ENCODE peak calls at places on chromosomes 3 and 15, in ten cellular contexts. One of them, this sample, is unnamed.
A peak's percentile ranks its signal among the peaks of the same experiment; 100 is the strongest.

GRCh38 chr3:182837855-182838454 is 44.7 kb downstream of the ATP11B start:
- DNase-seq in NCI-H460: peak; percentile 2
- DNase-seq in amniotic stem cell: no peak
- DNase-seq in stimulated activated CD4-positive, alpha-beta T cell treated with anti-CD3 and anti-CD28 coated beads, TNF-alpha, amount 100 ng/mL, for 1 hour: no peak
- DNase-seq in HTR-8/SVneo: no peak
- DNase-seq in ELR: peak; percentile 64
- DNase-seq in islet precursor cell: no peak
- DNase-seq in activated naive CD4-positive, alpha-beta T cell treated with anti-CD3 and anti-CD28 coated beads, Interleukin-2, amount 50 U/mL, for 16 hours: no peak
- DNase-seq in activated T-cell treated with anti-CD3 and anti-CD28 coated beads for 24 hours: no peak
- DNase-seq in CD4-positive, CD25-positive, alpha-beta regulatory T cell: no peak
- DNase-seq in this sample: peak; percentile 44

GRCh38 chr3:124217542-124217941 is 225.6 kb upstream of the ROPN1 start:
- DNase-seq in stimulated activated CD4-positive, alpha-beta T cell treated with anti-CD3 and anti-CD28 coated beads, TNF-alpha, amount 100 ng/mL, for 1 hour: no peak
- DNase-seq in CD4-positive, CD25-positive, alpha-beta regulatory T cell: no peak
- DNase-seq in activated naive CD4-positive, alpha-beta T cell treated with anti-CD3 and anti-CD28 coated beads, Interleukin-2, amount 50 U/mL, for 16 hours: no peak
- DNase-seq in activated T-cell treated with anti-CD3 and anti-CD28 coated beads for 24 hours: no peak
- DNase-seq in amniotic stem cell: peak; percentile 46
- DNase-seq in HTR-8/SVneo: peak; percentile 61
- DNase-seq in islet precursor cell: peak; percentile 89
- DNase-seq in NCI-H460: peak; percentile 69
- DNase-seq in ELR: peak; percentile 63
- DNase-seq in this sample: peak; percentile 59

GRCh38 chr3:117104381-117104780 is 394.8 kb downstream of the TUSC7 start:
- DNase-seq in NCI-H460: no peak
- DNase-seq in activated naive CD4-positive, alpha-beta T cell treated with anti-CD3 and anti-CD28 coated beads, Interleukin-2, amount 50 U/mL, for 16 hours: no peak
- DNase-seq in stimulated activated CD4-positive, alpha-beta T cell treated with anti-CD3 and anti-CD28 coated beads, TNF-alpha, amount 100 ng/mL, for 1 hour: no peak
- DNase-seq in CD4-positive, CD25-positive, alpha-beta regulatory T cell: no peak
- DNase-seq in ELR: no peak
- DNase-seq in amniotic stem cell: no peak
- DNase-seq in HTR-8/SVneo: no peak
- DNase-seq in activated T-cell treated with anti-CD3 and anti-CD28 coated beads for 24 hours: no peak
- DNase-seq in islet precursor cell: no peak
- DNase-seq in this sample: no peak

GRCh38 chr3:52843116-52843865 is 8.5 kb upstream of the MUSTN1 start:
- DNase-seq in CD4-positive, CD25-positive, alpha-beta regulatory T cell: no peak
- DNase-seq in HTR-8/SVneo: no peak
- DNase-seq in activated naive CD4-positive, alpha-beta T cell treated with anti-CD3 and anti-CD28 coated beads, Interleukin-2, amount 50 U/mL, for 16 hours: no peak
- DNase-seq in ELR: no peak
- DNase-seq in activated T-cell treated with anti-CD3 and anti-CD28 coated beads for 24 hours: no peak
- DNase-seq in amniotic stem cell: no peak
- DNase-seq in NCI-H460: no peak
- DNase-seq in stimulated activated CD4-positive, alpha-beta T cell treated with anti-CD3 and anti-CD28 coated beads, TNF-alpha, amount 100 ng/mL, for 1 hour: no peak
- DNase-seq in islet precursor cell: no peak
- DNase-seq in this sample: peak; percentile 20

GRCh38 chr15:90011705-90012104 is 10.6 kb downstream of the ZNF710 start:
- DNase-seq in CD4-positive, CD25-positive, alpha-beta regulatory T cell: no peak
- DNase-seq in stimulated activated CD4-positive, alpha-beta T cell treated with anti-CD3 and anti-CD28 coated beads, TNF-alpha, amount 100 ng/mL, for 1 hour: no peak
- DNase-seq in NCI-H460: no peak
- DNase-seq in islet precursor cell: no peak
- DNase-seq in HTR-8/SVneo: no peak
- DNase-seq in activated T-cell treated with anti-CD3 and anti-CD28 coated beads for 24 hours: no peak
- DNase-seq in activated naive CD4-positive, alpha-beta T cell treated with anti-CD3 and anti-CD28 coated beads, Interleukin-2, amount 50 U/mL, for 16 hours: no peak
- DNase-seq in amniotic stem cell: no peak
- DNase-seq in ELR: no peak
- DNase-seq in this sample: no peak

GRCh38 chr3:161275919-161276318 is 54.8 kb downstream of the NMD3 start:
- DNase-seq in ELR: no peak
- DNase-seq in CD4-positive, CD25-positive, alpha-beta regulatory T cell: no peak
- DNase-seq in stimulated activated CD4-positive, alpha-beta T cell treated with anti-CD3 and anti-CD28 coated beads, TNF-alpha, amount 100 ng/mL, for 1 hour: no peak
- DNase-seq in islet precursor cell: no peak
- DNase-seq in HTR-8/SVneo: no peak
- DNase-seq in activated naive CD4-positive, alpha-beta T cell treated with anti-CD3 and anti-CD28 coated beads, Interleukin-2, amount 50 U/mL, for 16 hours: no peak
- DNase-seq in NCI-H460: no peak
- DNase-seq in activated T-cell treated with anti-CD3 and anti-CD28 coated beads for 24 hours: no peak
- DNase-seq in amniotic stem cell: no peak
- DNase-seq in this sample: peak; percentile 64

GRCh38 chr15:63331456-63331855 is 50.2 kb downstream of the CA12 start:
- DNase-seq in stimulated activated CD4-positive, alpha-beta T cell treated with anti-CD3 and anti-CD28 coated beads, TNF-alpha, amount 100 ng/mL, for 1 hour: no peak
- DNase-seq in activated T-cell treated with anti-CD3 and anti-CD28 coated beads for 24 hours: no peak
- DNase-seq in HTR-8/SVneo: no peak
- DNase-seq in ELR: peak; percentile 63
- DNase-seq in CD4-positive, CD25-positive, alpha-beta regulatory T cell: no peak
- DNase-seq in islet precursor cell: no peak
- DNase-seq in amniotic stem cell: no peak
- DNase-seq in activated naive CD4-positive, alpha-beta T cell treated with anti-CD3 and anti-CD28 coated beads, Interleukin-2, amount 50 U/mL, for 16 hours: no peak
- DNase-seq in NCI-H460: no peak
- DNase-seq in this sample: peak; percentile 93

GRCh38 chr3:188975612-188976314 is 196.0 kb upstream of the TPRG1 start:
- DNase-seq in NCI-H460: no peak
- DNase-seq in HTR-8/SVneo: no peak
- DNase-seq in CD4-positive, CD25-positive, alpha-beta regulatory T cell: no peak
- DNase-seq in stimulated activated CD4-positive, alpha-beta T cell treated with anti-CD3 and anti-CD28 coated beads, TNF-alpha, amount 100 ng/mL, for 1 hour: no peak
- DNase-seq in activated naive CD4-positive, alpha-beta T cell treated with anti-CD3 and anti-CD28 coated beads, Interleukin-2, amount 50 U/mL, for 16 hours: no peak
- DNase-seq in amniotic stem cell: no peak
- DNase-seq in islet precursor cell: no peak
- DNase-seq in ELR: no peak
- DNase-seq in activated T-cell treated with anti-CD3 and anti-CD28 coated beads for 24 hours: no peak
- DNase-seq in this sample: peak; percentile 86

GRCh38 chr3:158912188-158912587 is 110.3 kb downstream of the MFSD1 start:
- DNase-seq in stimulated activated CD4-positive, alpha-beta T cell treated with anti-CD3 and anti-CD28 coated beads, TNF-alpha, amount 100 ng/mL, for 1 hour: no peak
- DNase-seq in islet precursor cell: no peak
- DNase-seq in ELR: peak; percentile 32
- DNase-seq in activated T-cell treated with anti-CD3 and anti-CD28 coated beads for 24 hours: no peak
- DNase-seq in activated naive CD4-positive, alpha-beta T cell treated with anti-CD3 and anti-CD28 coated beads, Interleukin-2, amount 50 U/mL, for 16 hours: no peak
- DNase-seq in CD4-positive, CD25-positive, alpha-beta regulatory T cell: no peak
- DNase-seq in NCI-H460: no peak
- DNase-seq in HTR-8/SVneo: no peak
- DNase-seq in amniotic stem cell: no peak
- DNase-seq in this sample: no peak

GRCh38 chr15:31338318-31338878 is 11.8 kb downstream of the KLF13 start:
- DNase-seq in NCI-H460: no peak
- DNase-seq in stimulated activated CD4-positive, alpha-beta T cell treated with anti-CD3 and anti-CD28 coated beads, TNF-alpha, amount 100 ng/mL, for 1 hour: no peak
- DNase-seq in islet precursor cell: no peak
- DNase-seq in amniotic stem cell: no peak
- DNase-seq in activated naive CD4-positive, alpha-beta T cell treated with anti-CD3 and anti-CD28 coated beads, Interleukin-2, amount 50 U/mL, for 16 hours: no peak
- DNase-seq in CD4-positive, CD25-positive, alpha-beta regulatory T cell: no peak
- DNase-seq in HTR-8/SVneo: no peak
- DNase-seq in activated T-cell treated with anti-CD3 and anti-CD28 coated beads for 24 hours: no peak
- DNase-seq in ELR: no peak
- DNase-seq in this sample: no peak

GRCh38 chr15:101810905-101811304 is 1.1 kb upstream of the OR4F15 start:
- DNase-seq in amniotic stem cell: no peak
- DNase-seq in activated naive CD4-positive, alpha-beta T cell treated with anti-CD3 and anti-CD28 coated beads, Interleukin-2, amount 50 U/mL, for 16 hours: no peak
- DNase-seq in ELR: peak; percentile 34
- DNase-seq in NCI-H460: no peak
- DNase-seq in islet precursor cell: no peak
- DNase-seq in HTR-8/SVneo: peak; percentile 1
- DNase-seq in stimulated activated CD4-positive, alpha-beta T cell treated with anti-CD3 and anti-CD28 coated beads, TNF-alpha, amount 100 ng/mL, for 1 hour: no peak
- DNase-seq in CD4-positive, CD25-positive, alpha-beta regulatory T cell: no peak
- DNase-seq in activated T-cell treated with anti-CD3 and anti-CD28 coated beads for 24 hours: no peak
- DNase-seq in this sample: peak; percentile 20

GRCh38 chr15:38038659-38039442 is 104.4 kb downstream of the TMCO5A start:
- DNase-seq in amniotic stem cell: peak; percentile 46
- DNase-seq in stimulated activated CD4-positive, alpha-beta T cell treated with anti-CD3 and anti-CD28 coated beads, TNF-alpha, amount 100 ng/mL, for 1 hour: no peak
- DNase-seq in CD4-positive, CD25-positive, alpha-beta regulatory T cell: no peak
- DNase-seq in HTR-8/SVneo: peak; percentile 25
- DNase-seq in ELR: peak; percentile 93
- DNase-seq in activated naive CD4-positive, alpha-beta T cell treated with anti-CD3 and anti-CD28 coated beads, Interleukin-2, amount 50 U/mL, for 16 hours: no peak
- DNase-seq in islet precursor cell: no peak
- DNase-seq in activated T-cell treated with anti-CD3 and anti-CD28 coated beads for 24 hours: no peak
- DNase-seq in NCI-H460: no peak
- DNase-seq in this sample: peak; percentile 94

GRCh38 chr3:53703630-53704362 is 142.4 kb downstream of the CHDH start:
- DNase-seq in amniotic stem cell: no peak
- DNase-seq in islet precursor cell: no peak
- DNase-seq in activated T-cell treated with anti-CD3 and anti-CD28 coated beads for 24 hours: no peak
- DNase-seq in NCI-H460: no peak
- DNase-seq in CD4-positive, CD25-positive, alpha-beta regulatory T cell: no peak
- DNase-seq in HTR-8/SVneo: no peak
- DNase-seq in activated naive CD4-positive, alpha-beta T cell treated with anti-CD3 and anti-CD28 coated beads, Interleukin-2, amount 50 U/mL, for 16 hours: no peak
- DNase-seq in stimulated activated CD4-positive, alpha-beta T cell treated with anti-CD3 and anti-CD28 coated beads, TNF-alpha, amount 100 ng/mL, for 1 hour: no peak
- DNase-seq in ELR: no peak
- DNase-seq in this sample: no peak

GRCh38 chr3:87509401-87509800 is 233.0 kb upstream of the POU1F1 start:
- DNase-seq in CD4-positive, CD25-positive, alpha-beta regulatory T cell: no peak
- DNase-seq in activated naive CD4-positive, alpha-beta T cell treated with anti-CD3 and anti-CD28 coated beads, Interleukin-2, amount 50 U/mL, for 16 hours: no peak
- DNase-seq in stimulated activated CD4-positive, alpha-beta T cell treated with anti-CD3 and anti-CD28 coated beads, TNF-alpha, amount 100 ng/mL, for 1 hour: no peak
- DNase-seq in ELR: no peak
- DNase-seq in activated T-cell treated with anti-CD3 and anti-CD28 coated beads for 24 hours: no peak
- DNase-seq in HTR-8/SVneo: no peak
- DNase-seq in NCI-H460: no peak
- DNase-seq in amniotic stem cell: no peak
- DNase-seq in islet precursor cell: peak; percentile 65
- DNase-seq in this sample: no peak

GRCh38 chr3:156207802-156208685 is 87.7 kb downstream of the KCNAB1 start:
- DNase-seq in activated T-cell treated with anti-CD3 and anti-CD28 coated beads for 24 hours: no peak
- DNase-seq in islet precursor cell: no peak
- DNase-seq in amniotic stem cell: no peak
- DNase-seq in activated naive CD4-positive, alpha-beta T cell treated with anti-CD3 and anti-CD28 coated beads, Interleukin-2, amount 50 U/mL, for 16 hours: no peak
- DNase-seq in ELR: peak; percentile 82
- DNase-seq in CD4-positive, CD25-positive, alpha-beta regulatory T cell: no peak
- DNase-seq in NCI-H460: no peak
- DNase-seq in stimulated activated CD4-positive, alpha-beta T cell treated with anti-CD3 and anti-CD28 coated beads, TNF-alpha, amount 100 ng/mL, for 1 hour: no peak
- DNase-seq in HTR-8/SVneo: no peak
- DNase-seq in this sample: peak; percentile 12

GRCh38 chr3:138833908-138834358 is 795 bp downstream of the PIK3CB start:
- DNase-seq in NCI-H460: peak; percentile 1
- DNase-seq in CD4-positive, CD25-positive, alpha-beta regulatory T cell: no peak
- DNase-seq in HTR-8/SVneo: peak; percentile 27
- DNase-seq in islet precursor cell: no peak
- DNase-seq in activated T-cell treated with anti-CD3 and anti-CD28 coated beads for 24 hours: peak; percentile 2
- DNase-seq in stimulated activated CD4-positive, alpha-beta T cell treated with anti-CD3 and anti-CD28 coated beads, TNF-alpha, amount 100 ng/mL, for 1 hour: no peak
- DNase-seq in ELR: no peak
- DNase-seq in activated naive CD4-positive, alpha-beta T cell treated with anti-CD3 and anti-CD28 coated beads, Interleukin-2, amount 50 U/mL, for 16 hours: peak; percentile 23
- DNase-seq in amniotic stem cell: no peak
- DNase-seq in this sample: peak; percentile 29

GRCh38 chr3:190586631-190587000 is 72.7 kb downstream of the IL1RAP start:
- DNase-seq in CD4-positive, CD25-positive, alpha-beta regulatory T cell: peak; percentile 22
- DNase-seq in stimulated activated CD4-positive, alpha-beta T cell treated with anti-CD3 and anti-CD28 coated beads, TNF-alpha, amount 100 ng/mL, for 1 hour: no peak
- DNase-seq in ELR: peak; percentile 86
- DNase-seq in activated naive CD4-positive, alpha-beta T cell treated with anti-CD3 and anti-CD28 coated beads, Interleukin-2, amount 50 U/mL, for 16 hours: peak; percentile 39
- DNase-seq in HTR-8/SVneo: peak; percentile 34
- DNase-seq in activated T-cell treated with anti-CD3 and anti-CD28 coated beads for 24 hours: peak; percentile 29
- DNase-seq in NCI-H460: peak; percentile 60
- DNase-seq in amniotic stem cell: peak; percentile 49
- DNase-seq in islet precursor cell: peak; percentile 86
- DNase-seq in this sample: peak; percentile 93

GRCh38 chr3:109337393-109337792 is at the start of gene DPPA4:
- DNase-seq in islet precursor cell: peak; percentile 77
- DNase-seq in HTR-8/SVneo: no peak
- DNase-seq in amniotic stem cell: no peak
- DNase-seq in stimulated activated CD4-positive, alpha-beta T cell treated with anti-CD3 and anti-CD28 coated beads, TNF-alpha, amount 100 ng/mL, for 1 hour: no peak
- DNase-seq in ELR: no peak
- DNase-seq in activated T-cell treated with anti-CD3 and anti-CD28 coated beads for 24 hours: no peak
- DNase-seq in CD4-positive, CD25-positive, alpha-beta regulatory T cell: no peak
- DNase-seq in NCI-H460: no peak
- DNase-seq in activated naive CD4-positive, alpha-beta T cell treated with anti-CD3 and anti-CD28 coated beads, Interleukin-2, amount 50 U/mL, for 16 hours: no peak
- DNase-seq in this sample: no peak

GRCh38 chr3:41363830-41364523 is 164.7 kb downstream of the CTNNB1 start:
- DNase-seq in islet precursor cell: no peak
- DNase-seq in activated T-cell treated with anti-CD3 and anti-CD28 coated beads for 24 hours: no peak
- DNase-seq in amniotic stem cell: no peak
- DNase-seq in HTR-8/SVneo: no peak
- DNase-seq in stimulated activated CD4-positive, alpha-beta T cell treated with anti-CD3 and anti-CD28 coated beads, TNF-alpha, amount 100 ng/mL, for 1 hour: no peak
- DNase-seq in ELR: no peak
- DNase-seq in activated naive CD4-positive, alpha-beta T cell treated with anti-CD3 and anti-CD28 coated beads, Interleukin-2, amount 50 U/mL, for 16 hours: no peak
- DNase-seq in CD4-positive, CD25-positive, alpha-beta regulatory T cell: no peak
- DNase-seq in NCI-H460: no peak
- DNase-seq in this sample: no peak

GRCh38 chr3:98705694-98706093 is 57.4 kb upstream of the ST3GAL6 start:
- DNase-seq in NCI-H460: no peak
- DNase-seq in islet precursor cell: no peak
- DNase-seq in amniotic stem cell: no peak
- DNase-seq in stimulated activated CD4-positive, alpha-beta T cell treated with anti-CD3 and anti-CD28 coated beads, TNF-alpha, amount 100 ng/mL, for 1 hour: no peak
- DNase-seq in activated naive CD4-positive, alpha-beta T cell treated with anti-CD3 and anti-CD28 coated beads, Interleukin-2, amount 50 U/mL, for 16 hours: no peak
- DNase-seq in CD4-positive, CD25-positive, alpha-beta regulatory T cell: no peak
- DNase-seq in activated T-cell treated with anti-CD3 and anti-CD28 coated beads for 24 hours: no peak
- DNase-seq in HTR-8/SVneo: no peak
- DNase-seq in ELR: peak; percentile 45
- DNase-seq in this sample: no peak

GRCh38 chr3:38210141-38210757 is 44.9 kb downstream of the OXSR1 start:
- DNase-seq in islet precursor cell: no peak
- DNase-seq in activated naive CD4-positive, alpha-beta T cell treated with anti-CD3 and anti-CD28 coated beads, Interleukin-2, amount 50 U/mL, for 16 hours: no peak
- DNase-seq in HTR-8/SVneo: no peak
- DNase-seq in stimulated activated CD4-positive, alpha-beta T cell treated with anti-CD3 and anti-CD28 coated beads, TNF-alpha, amount 100 ng/mL, for 1 hour: no peak
- DNase-seq in CD4-positive, CD25-positive, alpha-beta regulatory T cell: no peak
- DNase-seq in activated T-cell treated with anti-CD3 and anti-CD28 coated beads for 24 hours: no peak
- DNase-seq in ELR: no peak
- DNase-seq in NCI-H460: no peak
- DNase-seq in amniotic stem cell: no peak
- DNase-seq in this sample: no peak

GRCh38 chr3:188191460-188191859 is 37.5 kb downstream of the LPP start:
- DNase-seq in stimulated activated CD4-positive, alpha-beta T cell treated with anti-CD3 and anti-CD28 coated beads, TNF-alpha, amount 100 ng/mL, for 1 hour: no peak
- DNase-seq in activated T-cell treated with anti-CD3 and anti-CD28 coated beads for 24 hours: no peak
- DNase-seq in activated naive CD4-positive, alpha-beta T cell treated with anti-CD3 and anti-CD28 coated beads, Interleukin-2, amount 50 U/mL, for 16 hours: no peak
- DNase-seq in islet precursor cell: peak; percentile 14
- DNase-seq in HTR-8/SVneo: no peak
- DNase-seq in ELR: no peak
- DNase-seq in NCI-H460: no peak
- DNase-seq in amniotic stem cell: no peak
- DNase-seq in CD4-positive, CD25-positive, alpha-beta regulatory T cell: no peak
- DNase-seq in this sample: no peak

GRCh38 chr3:194573680-194574437 is 59.4 kb downstream of the TMEM44 start:
- DNase-seq in NCI-H460: peak; percentile 37
- DNase-seq in islet precursor cell: peak; percentile 68
- DNase-seq in CD4-positive, CD25-positive, alpha-beta regulatory T cell: peak; percentile 5
- DNase-seq in stimulated activated CD4-positive, alpha-beta T cell treated with anti-CD3 and anti-CD28 coated beads, TNF-alpha, amount 100 ng/mL, for 1 hour: no peak
- DNase-seq in amniotic stem cell: no peak
- DNase-seq in ELR: peak; percentile 70
- DNase-seq in activated T-cell treated with anti-CD3 and anti-CD28 coated beads for 24 hours: peak; percentile 30
- DNase-seq in HTR-8/SVneo: no peak
- DNase-seq in activated naive CD4-positive, alpha-beta T cell treated with anti-CD3 and anti-CD28 coated beads, Interleukin-2, amount 50 U/mL, for 16 hours: peak; percentile 46
- DNase-seq in this sample: peak; percentile 28

GRCh38 chr3:124791639-124792111 is 61.4 kb downstream of the UMPS start:
- DNase-seq in activated naive CD4-positive, alpha-beta T cell treated with anti-CD3 and anti-CD28 coated beads, Interleukin-2, amount 50 U/mL, for 16 hours: no peak
- DNase-seq in NCI-H460: no peak
- DNase-seq in ELR: peak; percentile 92
- DNase-seq in amniotic stem cell: peak; percentile 76
- DNase-seq in islet precursor cell: no peak
- DNase-seq in activated T-cell treated with anti-CD3 and anti-CD28 coated beads for 24 hours: no peak
- DNase-seq in stimulated activated CD4-positive, alpha-beta T cell treated with anti-CD3 and anti-CD28 coated beads, TNF-alpha, amount 100 ng/mL, for 1 hour: no peak
- DNase-seq in CD4-positive, CD25-positive, alpha-beta regulatory T cell: no peak
- DNase-seq in HTR-8/SVneo: no peak
- DNase-seq in this sample: peak; percentile 65

GRCh38 chr3:162217603-162218002 is 721.0 kb downstream of the OTOL1 start:
- DNase-seq in CD4-positive, CD25-positive, alpha-beta regulatory T cell: no peak
- DNase-seq in stimulated activated CD4-positive, alpha-beta T cell treated with anti-CD3 and anti-CD28 coated beads, TNF-alpha, amount 100 ng/mL, for 1 hour: no peak
- DNase-seq in NCI-H460: no peak
- DNase-seq in ELR: no peak
- DNase-seq in HTR-8/SVneo: no peak
- DNase-seq in islet precursor cell: no peak
- DNase-seq in activated T-cell treated with anti-CD3 and anti-CD28 coated beads for 24 hours: no peak
- DNase-seq in activated naive CD4-positive, alpha-beta T cell treated with anti-CD3 and anti-CD28 coated beads, Interleukin-2, amount 50 U/mL, for 16 hours: no peak
- DNase-seq in amniotic stem cell: no peak
- DNase-seq in this sample: no peak

GRCh38 chr15:39944711-39945110 is 10.8 kb downstream of the EIF2AK4 start:
- DNase-seq in stimulated activated CD4-positive, alpha-beta T cell treated with anti-CD3 and anti-CD28 coated beads, TNF-alpha, amount 100 ng/mL, for 1 hour: no peak
- DNase-seq in NCI-H460: no peak
- DNase-seq in HTR-8/SVneo: no peak
- DNase-seq in ELR: no peak
- DNase-seq in activated naive CD4-positive, alpha-beta T cell treated with anti-CD3 and anti-CD28 coated beads, Interleukin-2, amount 50 U/mL, for 16 hours: no peak
- DNase-seq in amniotic stem cell: no peak
- DNase-seq in activated T-cell treated with anti-CD3 and anti-CD28 coated beads for 24 hours: no peak
- DNase-seq in CD4-positive, CD25-positive, alpha-beta regulatory T cell: no peak
- DNase-seq in islet precursor cell: no peak
- DNase-seq in this sample: no peak

GRCh38 chr15:67907175-67907723 is 67.4 kb upstream of the RNU6-1 start:
- DNase-seq in NCI-H460: no peak
- DNase-seq in activated naive CD4-positive, alpha-beta T cell treated with anti-CD3 and anti-CD28 coated beads, Interleukin-2, amount 50 U/mL, for 16 hours: no peak
- DNase-seq in amniotic stem cell: no peak
- DNase-seq in islet precursor cell: no peak
- DNase-seq in CD4-positive, CD25-positive, alpha-beta regulatory T cell: no peak
- DNase-seq in stimulated activated CD4-positive, alpha-beta T cell treated with anti-CD3 and anti-CD28 coated beads, TNF-alpha, amount 100 ng/mL, for 1 hour: no peak
- DNase-seq in activated T-cell treated with anti-CD3 and anti-CD28 coated beads for 24 hours: no peak
- DNase-seq in HTR-8/SVneo: no peak
- DNase-seq in ELR: no peak
- DNase-seq in this sample: no peak

GRCh38 chr3:63940389-63940757 is 28.2 kb upstream of the SCAANT1 start:
- DNase-seq in CD4-positive, CD25-positive, alpha-beta regulatory T cell: no peak
- DNase-seq in NCI-H460: no peak
- DNase-seq in amniotic stem cell: no peak
- DNase-seq in islet precursor cell: no peak
- DNase-seq in activated naive CD4-positive, alpha-beta T cell treated with anti-CD3 and anti-CD28 coated beads, Interleukin-2, amount 50 U/mL, for 16 hours: no peak
- DNase-seq in ELR: peak; percentile 58
- DNase-seq in activated T-cell treated with anti-CD3 and anti-CD28 coated beads for 24 hours: no peak
- DNase-seq in HTR-8/SVneo: no peak
- DNase-seq in stimulated activated CD4-positive, alpha-beta T cell treated with anti-CD3 and anti-CD28 coated beads, TNF-alpha, amount 100 ng/mL, for 1 hour: no peak
- DNase-seq in this sample: peak; percentile 95

This sample was measured in bronchial epithelial cell.